ENCODE peak calls at places on chromosome 11, in four cellular contexts. One of them, this sample, is unnamed.

GRCh38 chr11:111926505-111927391 is 8.0 kb downstream of the C11orf52 start:
- DNase-seq in GM12878: peak
- DNase-seq in H1: peak
- DNase-seq in SK-N-SH: peak
- DNase-seq in this sample: peak

GRCh38 chr11:116725434-116726221 is 47.2 kb downstream of the BUD13 start:
- DNase-seq in GM12878: no peak
- DNase-seq in SK-N-SH: no peak
- DNase-seq in H1: no peak
- DNase-seq in this sample: no peak

GRCh38 chr11:32843544-32843943 is 13.8 kb downstream of the PRRG4 start:
- DNase-seq in SK-N-SH: no peak
- DNase-seq in GM12878: no peak
- DNase-seq in H1: no peak
- DNase-seq in this sample: no peak

GRCh38 chr11:96179905-96180304 is 163.1 kb downstream of the MAML2 start:
- DNase-seq in GM12878: no peak
- DNase-seq in H1: no peak
- DNase-seq in SK-N-SH: no peak
- DNase-seq in this sample: no peak

GRCh38 chr11:12721816-12722604 is 47.8 kb downstream of the TEAD1 start:
- DNase-seq in H1: no peak
- DNase-seq in GM12878: no peak
- DNase-seq in SK-N-SH: no peak
- DNase-seq in this sample: no peak

GRCh38 chr11:2881076-2881973 is 4.2 kb downstream of the CDKN1C start:
- DNase-seq in H1: no peak
- DNase-seq in GM12878: no peak
- DNase-seq in SK-N-SH: no peak
- DNase-seq in this sample: no peak

GRCh38 chr11:46381046-46381835 is at the start of gene MDK:
- DNase-seq in GM12878: no peak
- DNase-seq in H1: peak
- DNase-seq in SK-N-SH: peak
- DNase-seq in this sample: peak

GRCh38 chr11:12675951-12676711 is 1.9 kb downstream of the TEAD1 start:
- DNase-seq in H1: no peak
- DNase-seq in SK-N-SH: peak
- DNase-seq in GM12878: no peak
- DNase-seq in this sample: no peak

GRCh38 chr11:6745465-6746015 is 26.2 kb downstream of the OR2AG2 start:
- DNase-seq in SK-N-SH: no peak
- DNase-seq in GM12878: peak
- DNase-seq in H1: no peak
- DNase-seq in this sample: no peak

GRCh38 chr11:70525466-70525865 is 127.1 kb downstream of the CTTN start:
- DNase-seq in SK-N-SH: peak
- DNase-seq in H1: no peak
- DNase-seq in GM12878: no peak
- DNase-seq in this sample: no peak

GRCh38 chr11:27218498-27219038 is 144.4 kb downstream of the CCDC34 start:
- DNase-seq in H1: peak
- DNase-seq in GM12878: no peak
- DNase-seq in SK-N-SH: no peak
- DNase-seq in this sample: no peak

GRCh38 chr11:66328036-66328306 is 8.3 kb downstream of the RIN1 start:
- DNase-seq in SK-N-SH: no peak
- DNase-seq in GM12878: no peak
- DNase-seq in H1: no peak
- DNase-seq in this sample: no peak

GRCh38 chr11:27656806-27657483 is 43.3 kb downstream of the BDNF start:
- DNase-seq in SK-N-SH: no peak
- DNase-seq in GM12878: no peak
- DNase-seq in H1: no peak
- DNase-seq in this sample: peak

GRCh38 chr11:128133501-128133900 is 453.9 kb downstream of the ETS1 start:
- DNase-seq in GM12878: no peak
- DNase-seq in SK-N-SH: no peak
- DNase-seq in H1: no peak
- DNase-seq in this sample: no peak

GRCh38 chr11:100823360-100823759 is 136.3 kb downstream of the ARHGAP42 start:
- DNase-seq in H1: no peak
- DNase-seq in SK-N-SH: no peak
- DNase-seq in GM12878: no peak
- DNase-seq in this sample: no peak

GRCh38 chr11:1226226-1226961 is 3.5 kb downstream of the MUC5B start:
- DNase-seq in H1: peak
- DNase-seq in GM12878: no peak
- DNase-seq in SK-N-SH: peak
- DNase-seq in this sample: no peak

GRCh38 chr11:86571273-86571948 is 101.0 kb downstream of the ME3 start:
- DNase-seq in H1: peak
- DNase-seq in GM12878: no peak
- DNase-seq in SK-N-SH: peak
- DNase-seq in this sample: peak

GRCh38 chr11:86637976-86638375 is 34.4 kb downstream of the ME3 start:
- DNase-seq in SK-N-SH: no peak
- DNase-seq in GM12878: no peak
- DNase-seq in H1: no peak
- DNase-seq in this sample: no peak

GRCh38 chr11:85779956-85780640 is 30.8 kb downstream of the SYTL2 start:
- DNase-seq in SK-N-SH: no peak
- DNase-seq in H1: no peak
- DNase-seq in GM12878: no peak
- DNase-seq in this sample: no peak

GRCh38 chr11:72353861-72354260 is 80.5 kb downstream of the CLPB start:
- DNase-seq in H1: peak
- DNase-seq in GM12878: no peak
- DNase-seq in SK-N-SH: no peak
- DNase-seq in this sample: peak

GRCh38 chr11:115528217-115528616 is 24.0 kb upstream of the CADM1 start:
- DNase-seq in SK-N-SH: no peak
- DNase-seq in H1: no peak
- DNase-seq in GM12878: no peak
- DNase-seq in this sample: no peak

GRCh38 chr11:116334596-116334995 is 438.2 kb downstream of the BUD13 start:
- DNase-seq in SK-N-SH: no peak
- DNase-seq in GM12878: no peak
- DNase-seq in H1: no peak
- DNase-seq in this sample: no peak

GRCh38 chr11:1342946-1343345 is 33.5 kb upstream of the TOLLIP start:
- DNase-seq in GM12878: no peak
- DNase-seq in SK-N-SH: no peak
- DNase-seq in H1: no peak
- DNase-seq in this sample: no peak

GRCh38 chr11:75195164-75195962 is 44.5 kb downstream of the SLCO2B1 start:
- DNase-seq in H1: no peak
- DNase-seq in SK-N-SH: peak
- DNase-seq in GM12878: no peak
- DNase-seq in this sample: no peak

GRCh38 chr11:119093951-119094815 is 7.5 kb downstream of the DPAGT1 start:
- DNase-seq in GM12878: no peak
- DNase-seq in SK-N-SH: peak
- DNase-seq in H1: peak
- DNase-seq in this sample: no peak
- TF ChIP-seq TCF12 in GM12878: no peak
- TF ChIP-seq TCF12 in SK-N-SH: no peak
- TF ChIP-seq TCF12 in H1: no peak
- TF ChIP-seq TCF12 in this sample: no peak

GRCh38 chr11:131073167-131073566 is 156.9 kb upstream of the SNX19 start:
- DNase-seq in H1: no peak
- DNase-seq in SK-N-SH: no peak
- DNase-seq in GM12878: no peak
- DNase-seq in this sample: no peak

GRCh38 chr11:131077340-131077739 is 161.1 kb upstream of the SNX19 start:
- DNase-seq in H1: no peak
- DNase-seq in GM12878: no peak
- DNase-seq in SK-N-SH: no peak
- DNase-seq in this sample: no peak

DNA sequence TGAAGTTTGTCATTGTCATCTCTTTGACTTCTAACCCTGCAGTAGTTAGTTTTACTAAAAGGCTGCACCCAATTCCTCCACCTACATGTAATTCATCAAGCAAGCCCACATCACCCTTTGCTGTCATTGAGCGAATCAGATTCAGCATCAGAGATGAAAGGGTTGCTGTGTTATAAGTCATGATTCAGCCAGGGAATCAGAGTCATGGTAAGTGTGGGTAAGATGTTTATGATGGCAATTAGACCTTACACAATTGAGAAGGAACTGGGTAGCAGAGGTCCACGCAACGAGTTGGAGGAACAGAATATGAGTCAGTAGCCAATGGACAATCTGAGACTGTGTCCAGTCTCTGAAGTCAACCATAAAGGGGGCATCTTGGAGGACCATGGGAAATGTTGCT is 162.8 kb upstream of the SNX19 start:
- DNase-seq in GM12878: no peak
- DNase-seq in H1: no peak
- DNase-seq in SK-N-SH: no peak
- DNase-seq in this sample: no peak
- TF ChIP-seq TCF12 in GM12878: no peak
- TF ChIP-seq TCF12 in H1: no peak
- TF ChIP-seq TCF12 in SK-N-SH: no peak
- TF ChIP-seq TCF12 in this sample: no peak

DNA sequence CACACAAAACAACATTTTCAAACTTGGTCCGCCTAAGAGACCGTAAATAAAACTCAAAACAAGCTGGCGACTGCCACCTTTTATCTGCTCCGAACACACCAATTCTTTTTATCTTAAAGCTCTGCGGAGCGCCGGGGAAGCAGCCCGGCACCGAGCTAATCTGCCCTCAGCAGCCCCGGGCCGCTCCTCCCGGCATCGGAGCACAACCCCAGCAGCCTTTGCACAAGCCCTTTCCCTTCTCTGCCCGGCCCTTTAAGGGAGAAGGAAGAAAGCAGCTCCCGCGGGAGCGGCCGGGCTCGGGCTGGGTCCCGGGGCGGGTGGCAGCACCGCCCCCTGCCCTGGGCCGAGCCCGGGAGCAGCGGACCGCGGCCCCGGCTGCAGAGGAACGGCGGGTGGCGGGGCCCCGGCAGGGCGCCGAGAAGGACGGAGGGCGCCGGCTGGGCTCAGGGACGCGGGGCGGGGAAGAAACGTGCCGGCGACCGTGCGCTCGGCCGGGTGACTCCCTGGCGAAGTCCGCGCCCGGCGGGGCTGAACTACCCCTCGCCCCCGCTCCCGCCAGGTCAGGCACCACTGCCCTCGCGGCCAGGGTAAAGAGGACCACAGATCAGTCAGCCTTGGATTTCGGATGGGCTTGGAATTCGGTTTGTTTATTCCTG is 133.5 kb upstream of the C11orf58 start:
- DNase-seq in SK-N-SH: peak
- DNase-seq in H1: peak
- DNase-seq in GM12878: no peak
- DNase-seq in this sample: no peak
- TF ChIP-seq TCF12 in SK-N-SH: no peak
- TF ChIP-seq TCF12 in H1: no peak
- TF ChIP-seq TCF12 in GM12878: no peak
- TF ChIP-seq TCF12 in this sample: no peak

GRCh38 chr11:36055356-36055755 is 111.5 kb downstream of the LDLRAD3 start:
- DNase-seq in GM12878: no peak
- DNase-seq in H1: no peak
- DNase-seq in SK-N-SH: no peak
- DNase-seq in this sample: no peak

GRCh38 chr11:36051235-36052072 is 107.6 kb downstream of the LDLRAD3 start:
- DNase-seq in SK-N-SH: no peak
- DNase-seq in GM12878: no peak
- DNase-seq in H1: no peak
- DNase-seq in this sample: no peak

GRCh38 chr11:36053901-36054300 is 110.0 kb downstream of the LDLRAD3 start:
- DNase-seq in H1: no peak
- DNase-seq in SK-N-SH: no peak
- DNase-seq in GM12878: no peak
- DNase-seq in this sample: no peak

GRCh38 chr11:36054628-36055027 is 110.8 kb downstream of the LDLRAD3 start:
- DNase-seq in SK-N-SH: no peak
- DNase-seq in GM12878: no peak
- DNase-seq in H1: no peak
- DNase-seq in this sample: no peak

DNA sequence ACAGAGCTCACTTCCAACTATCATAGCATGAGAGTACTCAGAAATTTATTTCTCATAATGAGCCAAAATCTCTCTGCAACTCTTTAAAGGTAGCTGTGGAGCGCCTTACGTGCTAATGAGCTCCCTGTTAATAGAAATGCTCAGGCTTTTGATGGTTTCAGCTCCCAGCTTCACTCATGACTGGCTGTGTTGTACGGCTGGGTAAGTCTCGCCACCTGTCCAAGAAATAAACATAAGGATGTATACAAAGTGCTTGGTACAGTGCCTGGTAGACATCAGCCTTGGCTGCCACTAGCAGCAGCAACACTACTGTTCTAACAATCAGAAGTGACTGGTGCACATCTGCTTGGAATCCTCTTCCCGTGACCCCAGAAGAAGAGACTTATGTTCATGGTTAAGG is 109.5 kb downstream of the LDLRAD3 start:
- DNase-seq in SK-N-SH: no peak
- DNase-seq in H1: no peak
- DNase-seq in GM12878: no peak
- DNase-seq in this sample: no peak
- TF ChIP-seq TCF12 in SK-N-SH: no peak
- TF ChIP-seq TCF12 in H1: no peak
- TF ChIP-seq TCF12 in GM12878: no peak
- TF ChIP-seq TCF12 in this sample: no peak

GRCh38 chr11:134363161-134363560 is 31.4 kb downstream of the GLB1L2 start:
- DNase-seq in SK-N-SH: no peak
- DNase-seq in H1: no peak
- DNase-seq in GM12878: no peak
- DNase-seq in this sample: no peak
- TF ChIP-seq TCF12 in SK-N-SH: no peak
- TF ChIP-seq TCF12 in H1: no peak
- TF ChIP-seq TCF12 in GM12878: no peak
- TF ChIP-seq TCF12 in this sample: no peak

DNA sequence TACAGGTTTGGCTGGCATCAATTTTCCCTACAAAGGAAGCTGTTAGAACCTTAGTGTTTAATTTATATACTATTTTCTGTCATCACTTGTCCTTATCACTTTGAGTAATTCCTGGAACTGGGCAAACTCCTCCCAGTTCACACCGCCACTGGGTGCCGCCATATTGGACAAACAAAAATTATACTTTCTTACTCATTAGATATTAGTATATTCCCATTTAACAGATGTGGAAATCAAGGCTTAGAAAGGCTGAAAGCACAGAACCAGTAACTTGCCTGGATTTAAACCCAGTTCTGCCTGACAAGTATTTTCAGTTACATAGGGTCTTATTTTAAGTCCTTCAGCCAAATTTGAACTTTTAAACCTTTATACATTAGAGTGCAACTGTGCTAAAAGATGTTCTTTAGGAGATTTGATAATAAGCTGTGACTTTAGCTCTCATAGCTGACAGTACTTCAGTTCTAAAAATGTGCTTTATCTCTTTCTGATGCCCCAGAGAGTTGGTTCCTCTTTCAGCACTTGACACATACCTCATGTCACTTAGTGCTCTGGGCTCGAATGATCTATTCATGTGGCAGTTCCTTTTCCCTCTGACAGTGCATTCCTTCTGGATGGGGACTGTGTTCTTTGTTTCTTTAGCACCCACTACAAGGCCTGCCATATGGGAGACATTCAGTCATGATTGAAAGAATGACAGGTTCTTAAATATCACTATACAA is 25.4 kb downstream of the COA4 start:
- DNase-seq in SK-N-SH: no peak
- DNase-seq in GM12878: no peak
- DNase-seq in H1: no peak
- DNase-seq in this sample: no peak
- TF ChIP-seq TCF12 in SK-N-SH: no peak
- TF ChIP-seq TCF12 in GM12878: no peak
- TF ChIP-seq TCF12 in H1: no peak
- TF ChIP-seq TCF12 in this sample: no peak

This sample was measured in HepG2.